ENCODE peak calls at places on chromosomes 6 and 20, in ten cellular contexts. G is WERI-Rb-1; V is kidney epithelial cell; F is cardiac muscle cell; O is gastrocnemius medialis; D is adipocyte; X is mammary epithelial cell; R is esophagus muscularis mucosa; S is IMR-90; B is CD4-positive, alpha-beta memory T cell. T is an unnamed sample.

GRCh38 chr20:24777746-24778145 is 171.3 kb upstream of the CST7 start:
- DNase-seq in G (peak; percentile 22), V (no peak), F (no peak), O (no peak), D (no peak), X (no peak), R (no peak), S (no peak), B (no peak), T (no peak)

GRCh38 chr6:25179051-25179778 is 100.0 kb upstream of the CARMIL1 start:
- DNase-seq in G (no peak), V (no peak), F (no peak), O (no peak), D (peak; percentile 77), X (no peak), R (no peak), S (peak; percentile 68), B (no peak), T (peak; percentile 75)

GRCh38 chr6:41966961-41967311 is 25.3 kb upstream of the CCND3 start:
- DNase-seq in G (no peak), V (peak; percentile 85), F (no peak), O (no peak), D (peak; percentile 41), X (peak; percentile 77), R (no peak), S (peak; percentile 58), B (no peak), T (no peak)

GRCh38 chr6:5638666-5639065 is 368.1 kb downstream of the NRN1 start:
- DNase-seq in G (no peak), V (no peak), F (no peak), O (no peak), D (no peak), X (no peak), R (no peak), S (no peak), B (no peak), T (no peak)

GRCh38 chr20:20076297-20077065 is 24.1 kb downstream of the CFAP61 start:
- DNase-seq in G (no peak), V (no peak), F (no peak), O (peak; percentile 98), D (peak; percentile 36), X (peak; percentile 26), R (peak; percentile 55), S (peak; percentile 70), B (no peak), T (peak; percentile 10)

GRCh38 chr6:136201735-136202134 is 48.4 kb downstream of the MTFR2 start:
- DNase-seq in G (no peak), V (no peak), F (no peak), O (no peak), D (no peak), X (no peak), R (no peak), S (peak; percentile 16), B (no peak), T (no peak)

GRCh38 chr20:53794529-53795115 is 201.0 kb upstream of the ZNF217 start:
- DNase-seq in G (no peak), V (no peak), F (no peak), O (no peak), D (no peak), X (no peak), R (no peak), S (peak; percentile 47), B (no peak), T (peak; percentile 15)

GRCh38 chr20:7358670-7359069 is 581.6 kb downstream of the HAO1 start:
- DNase-seq in G (peak; percentile 5), V (no peak), F (peak; percentile 40), O (no peak), D (no peak), X (no peak), R (no peak), S (no peak), B (no peak), T (no peak)

GRCh38 chr6:85451586-85452306 is 1.9 kb downstream of the NT5E start:
- DNase-seq in G (no peak), V (no peak), F (no peak), O (no peak), D (peak; percentile 39), X (no peak), R (no peak), S (no peak), B (no peak), T (no peak)

GRCh38 chr6:85449818-85450577 is at the start of gene NT5E:
- DNase-seq in G (peak; percentile 38), V (no peak), F (peak; percentile 76), O (peak; percentile 47), D (peak; percentile 86), X (peak; percentile 77), R (no peak), S (peak; percentile 69), B (peak; percentile 29), T (no peak)

GRCh38 chr6:85452441-85452881 is 2.6 kb downstream of the NT5E start:
- DNase-seq in G (no peak), V (no peak), F (no peak), O (no peak), D (peak; percentile 82), X (no peak), R (no peak), S (peak; percentile 93), B (no peak), T (peak; percentile 53)

GRCh38 chr6:85449388-85449817 is 480 bp upstream of the NT5E start:
- DNase-seq in G (no peak), V (no peak), F (peak; percentile 13), O (no peak), D (peak; percentile 82), X (peak; percentile 80), R (no peak), S (peak; percentile 85), B (peak; percentile 29), T (no peak)

DNA sequence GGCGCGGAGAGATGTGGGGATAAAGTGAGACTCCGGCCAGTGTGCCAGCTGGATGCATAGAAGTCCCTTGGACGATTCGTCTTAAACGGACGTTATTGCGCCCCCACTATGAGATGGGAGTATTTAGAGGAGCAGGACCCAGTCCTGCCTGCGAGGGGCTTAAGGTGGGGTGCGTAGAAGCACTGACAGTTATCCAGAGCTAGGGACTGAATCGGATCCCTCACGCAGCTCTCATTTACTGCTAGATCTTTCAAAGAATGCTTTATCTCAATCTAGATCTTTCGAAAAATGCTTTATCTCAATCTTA is 648 bp downstream of the NT5E start:
- DNase-seq in G (no peak), V (no peak), F (no peak), O (no peak), D (no peak), X (no peak), R (no peak), S (no peak), B (no peak), T (no peak)
- H3K27me3 ChIP-seq in G (peaks cover 80% of the 10 kb centered on the region), V (no peaks in the 10 kb centered on the region), F (peaks cover 96% of the 10 kb centered on the region), O (peaks cover 19% of the 10 kb centered on the region), D (no peaks in the 10 kb centered on the region), X (no peaks in the 10 kb centered on the region), R (no peaks in the 10 kb centered on the region), S (no peaks in the 10 kb centered on the region), B (peaks cover 8% of the 10 kb centered on the region), T (no peaks in the 10 kb centered on the region)

GRCh38 chr20:32832664-32833063 is 12.9 kb downstream of the MAPRE1 start:
- DNase-seq in G (no peak), V (no peak), F (no peak), O (no peak), D (no peak), X (no peak), R (no peak), S (no peak), B (peak; percentile 27), T (no peak)
- H3K36me3 ChIP-seq in G (peaks cover 82% of the 10 kb centered on the region), V (no peaks in the 10 kb centered on the region), F (peaks cover 34% of the 10 kb centered on the region), O (peaks cover 42% of the 10 kb centered on the region), D (peaks cover 45% of the 10 kb centered on the region), X (peaks cover 31% of the 10 kb centered on the region), R (peaks cover 55% of the 10 kb centered on the region), S (peaks cover 38% of the 10 kb centered on the region), B (peaks cover 32% of the 10 kb centered on the region), T (peaks cover 14% of the 10 kb centered on the region)

GRCh38 chr6:87373377-87373776 is 28.8 kb downstream of the C6orf163 start:
- DNase-seq in G (no peak), V (no peak), F (no peak), O (no peak), D (no peak), X (no peak), R (no peak), S (no peak), B (no peak), T (no peak)

GRCh38 chr6:87378947-87379346 is 28.8 kb upstream of the CFAP206 start:
- DNase-seq in G (no peak), V (no peak), F (no peak), O (no peak), D (no peak), X (no peak), R (no peak), S (no peak), B (no peak), T (no peak)

GRCh38 chr6:87375315-87375714 is 30.7 kb downstream of the C6orf163 start:
- DNase-seq in G (no peak), V (no peak), F (no peak), O (no peak), D (no peak), X (peak; percentile 47), R (no peak), S (no peak), B (no peak), T (no peak)

GRCh38 chr6:87376643-87377042 is 31.1 kb upstream of the CFAP206 start:
- DNase-seq in G (no peak), V (no peak), F (no peak), O (no peak), D (no peak), X (no peak), R (no peak), S (no peak), B (no peak), T (no peak)
- H3K4me3 ChIP-seq in G (no peak overlapping the region), V (no peak overlapping the region), F (no peak overlapping the region), O (no peak overlapping the region), D (no peak overlapping the region), X (no peak overlapping the region), R (no peak overlapping the region), S (no peak overlapping the region), B (no peak overlapping the region), T (no peak overlapping the region)

GRCh38 chr20:51692806-51693400 is 75.3 kb downstream of the ATP9A start:
- DNase-seq in G (no peak), V (no peak), F (no peak), O (no peak), D (no peak), X (no peak), R (no peak), S (no peak), B (no peak), T (no peak)
- H3K27me3 ChIP-seq in G (no peaks in the 10 kb centered on the region), V (no peaks in the 10 kb centered on the region), F (no peaks in the 10 kb centered on the region), O (no peaks in the 10 kb centered on the region), D (no peaks in the 10 kb centered on the region), X (no peaks in the 10 kb centered on the region), R (no peaks in the 10 kb centered on the region), S (no peaks in the 10 kb centered on the region), B (no peaks in the 10 kb centered on the region), T (no peaks in the 10 kb centered on the region)

T was measured in BJ.